ENCODE peak calls at places on chromosomes 13 and 19, in eight cellular contexts. One of them, this sample, is unnamed.

GRCh38 chr13:20997301-20998061 is 63.9 kb downstream of the LATS2 start:
- DNase-seq in A673: peak; percentile 77
- DNase-seq in fibroblast of lung: peak; percentile 99
- DNase-seq in bronchial epithelial cell: no peak
- DNase-seq in heart right ventricle: peak; percentile 36
- DNase-seq in H1: no peak
- DNase-seq in progenitor cell of endocrine pancreas: no peak
- DNase-seq in upper lobe of right lung: no peak
- DNase-seq in this sample: no peak

GRCh38 chr13:46552888-46553520 is at the start of gene LRCH1:
- DNase-seq in progenitor cell of endocrine pancreas: peak; percentile 66
- DNase-seq in upper lobe of right lung: peak; percentile 95
- DNase-seq in bronchial epithelial cell: peak; percentile 61
- DNase-seq in heart right ventricle: peak; percentile 93
- DNase-seq in A673: peak; percentile 97
- DNase-seq in H1: peak; percentile 77
- DNase-seq in fibroblast of lung: peak; percentile 93
- DNase-seq in this sample: peak; percentile 86

GRCh38 chr13:23993439-23993980 is 96.2 kb upstream of the C1QTNF9B start:
- DNase-seq in A673: no peak
- DNase-seq in fibroblast of lung: peak; percentile 75
- DNase-seq in upper lobe of right lung: no peak
- DNase-seq in bronchial epithelial cell: no peak
- DNase-seq in H1: no peak
- DNase-seq in heart right ventricle: no peak
- DNase-seq in progenitor cell of endocrine pancreas: no peak
- DNase-seq in this sample: no peak

GRCh38 chr19:41373993-41374392 is 2.3 kb upstream of the TMEM91 start:
- DNase-seq in progenitor cell of endocrine pancreas: no peak
- DNase-seq in upper lobe of right lung: peak; percentile 85
- DNase-seq in fibroblast of lung: peak; percentile 90
- DNase-seq in bronchial epithelial cell: peak; percentile 18
- DNase-seq in A673: peak; percentile 96
- DNase-seq in heart right ventricle: peak; percentile 90
- DNase-seq in H1: no peak
- DNase-seq in this sample: no peak

GRCh38 chr13:79482271-79482970 is 1.5 kb downstream of the NDFIP2 start:
- DNase-seq in progenitor cell of endocrine pancreas: no peak
- DNase-seq in heart right ventricle: no peak
- DNase-seq in bronchial epithelial cell: no peak
- DNase-seq in upper lobe of right lung: no peak
- DNase-seq in fibroblast of lung: peak; percentile 55
- DNase-seq in A673: no peak
- DNase-seq in H1: no peak
- DNase-seq in this sample: no peak

GRCh38 chr19:55688422-55689218 is 13.6 kb downstream of the EPN1 start:
- DNase-seq in progenitor cell of endocrine pancreas: no peak
- DNase-seq in fibroblast of lung: no peak
- DNase-seq in H1: no peak
- DNase-seq in heart right ventricle: no peak
- DNase-seq in A673: no peak
- DNase-seq in upper lobe of right lung: peak; percentile 63
- DNase-seq in bronchial epithelial cell: no peak
- DNase-seq in this sample: no peak

GRCh38 chr13:30346159-30346788 is 38.9 kb upstream of the KATNAL1 start:
- DNase-seq in A673: no peak
- DNase-seq in upper lobe of right lung: no peak
- DNase-seq in fibroblast of lung: no peak
- DNase-seq in bronchial epithelial cell: no peak
- DNase-seq in progenitor cell of endocrine pancreas: no peak
- DNase-seq in H1: no peak
- DNase-seq in heart right ventricle: no peak
- DNase-seq in this sample: no peak

GRCh38 chr13:51542358-51542972 is 41.8 kb upstream of the WDFY2 start:
- DNase-seq in H1: no peak
- DNase-seq in bronchial epithelial cell: no peak
- DNase-seq in A673: peak; percentile 48
- DNase-seq in upper lobe of right lung: no peak
- DNase-seq in progenitor cell of endocrine pancreas: no peak
- DNase-seq in fibroblast of lung: no peak
- DNase-seq in heart right ventricle: no peak
- DNase-seq in this sample: no peak

GRCh38 chr13:107867701-107868661 is 347.4 kb downstream of the LIG4 start:
- DNase-seq in H1: peak; percentile 81
- DNase-seq in A673: peak; percentile 75
- DNase-seq in progenitor cell of endocrine pancreas: peak; percentile 49
- DNase-seq in heart right ventricle: no peak
- DNase-seq in upper lobe of right lung: peak; percentile 74
- DNase-seq in fibroblast of lung: peak; percentile 52
- DNase-seq in bronchial epithelial cell: no peak
- DNase-seq in this sample: peak; percentile 68

GRCh38 chr13:46168818-46169217 is 13.2 kb downstream of the LCP1 start:
- DNase-seq in upper lobe of right lung: no peak
- DNase-seq in heart right ventricle: no peak
- DNase-seq in H1: no peak
- DNase-seq in bronchial epithelial cell: no peak
- DNase-seq in fibroblast of lung: no peak
- DNase-seq in progenitor cell of endocrine pancreas: no peak
- DNase-seq in A673: no peak
- DNase-seq in this sample: no peak

GRCh38 chr13:68064371-68064770 is 834.2 kb upstream of the PCDH9 start:
- DNase-seq in fibroblast of lung: peak; percentile 12
- DNase-seq in upper lobe of right lung: no peak
- DNase-seq in progenitor cell of endocrine pancreas: no peak
- DNase-seq in bronchial epithelial cell: no peak
- DNase-seq in A673: no peak
- DNase-seq in heart right ventricle: no peak
- DNase-seq in H1: no peak
- DNase-seq in this sample: no peak

GRCh38 chr19:41746593-41747227 is 8.6 kb upstream of the CEACAM6 start:
- DNase-seq in H1: peak; percentile 46
- DNase-seq in heart right ventricle: peak; percentile 7
- DNase-seq in bronchial epithelial cell: peak; percentile 57
- DNase-seq in progenitor cell of endocrine pancreas: no peak
- DNase-seq in A673: peak; percentile 94
- DNase-seq in fibroblast of lung: peak; percentile 36
- DNase-seq in upper lobe of right lung: no peak
- DNase-seq in this sample: peak; percentile 57

GRCh38 chr19:2381151-2381822 is 21.2 kb downstream of the TMPRSS9 start:
- DNase-seq in bronchial epithelial cell: no peak
- DNase-seq in fibroblast of lung: peak; percentile 84
- DNase-seq in upper lobe of right lung: no peak
- DNase-seq in progenitor cell of endocrine pancreas: no peak
- DNase-seq in A673: no peak
- DNase-seq in heart right ventricle: no peak
- DNase-seq in H1: no peak
- DNase-seq in this sample: no peak

GRCh38 chr19:7933411-7933810 is 7.5 kb upstream of the CTXN1 start:
- DNase-seq in bronchial epithelial cell: no peak
- DNase-seq in fibroblast of lung: no peak
- DNase-seq in upper lobe of right lung: no peak
- DNase-seq in progenitor cell of endocrine pancreas: no peak
- DNase-seq in A673: no peak
- DNase-seq in heart right ventricle: no peak
- DNase-seq in H1: no peak
- DNase-seq in this sample: no peak
- TF ChIP-seq CTCF in bronchial epithelial cell: peak; percentile 31
- TF ChIP-seq CTCF in fibroblast of lung: peak; percentile 8
- TF ChIP-seq CTCF in upper lobe of right lung: peak; percentile 15
- TF ChIP-seq CTCF in progenitor cell of endocrine pancreas: peak; percentile 31
- TF ChIP-seq CTCF in A673: peak; percentile 47
- TF ChIP-seq CTCF in heart right ventricle: no peak
- TF ChIP-seq CTCF in H1: peak; percentile 69
- TF ChIP-seq CTCF in this sample: peak; percentile 43

GRCh38 chr19:11489378-11489777 is 8.5 kb upstream of the ELAVL3 start:
- DNase-seq in heart right ventricle: no peak
- DNase-seq in fibroblast of lung: no peak
- DNase-seq in progenitor cell of endocrine pancreas: no peak
- DNase-seq in bronchial epithelial cell: no peak
- DNase-seq in A673: no peak
- DNase-seq in upper lobe of right lung: no peak
- DNase-seq in H1: no peak
- DNase-seq in this sample: no peak

GRCh38 chr19:11482384-11483050 is 1.7 kb upstream of the ELAVL3 start:
- DNase-seq in bronchial epithelial cell: peak; percentile 32
- DNase-seq in A673: peak; percentile 92
- DNase-seq in H1: peak; percentile 95
- DNase-seq in upper lobe of right lung: peak; percentile 91
- DNase-seq in progenitor cell of endocrine pancreas: peak; percentile 53
- DNase-seq in heart right ventricle: peak; percentile 72
- DNase-seq in fibroblast of lung: peak; percentile 55
- DNase-seq in this sample: peak; percentile 78

GRCh38 chr19:11485245-11485837 is 4.5 kb upstream of the ELAVL3 start:
- DNase-seq in heart right ventricle: no peak
- DNase-seq in progenitor cell of endocrine pancreas: no peak
- DNase-seq in H1: no peak
- DNase-seq in upper lobe of right lung: no peak
- DNase-seq in fibroblast of lung: no peak
- DNase-seq in bronchial epithelial cell: no peak
- DNase-seq in A673: no peak
- DNase-seq in this sample: no peak

GRCh38 chr19:11483176-11484111 is 2.6 kb upstream of the ELAVL3 start:
- DNase-seq in upper lobe of right lung: no peak
- DNase-seq in H1: no peak
- DNase-seq in progenitor cell of endocrine pancreas: no peak
- DNase-seq in fibroblast of lung: no peak
- DNase-seq in heart right ventricle: no peak
- DNase-seq in A673: no peak
- DNase-seq in bronchial epithelial cell: no peak
- DNase-seq in this sample: no peak

GRCh38 chr19:11486661-11487503 is 6.0 kb upstream of the ELAVL3 start:
- DNase-seq in progenitor cell of endocrine pancreas: no peak
- DNase-seq in bronchial epithelial cell: no peak
- DNase-seq in H1: no peak
- DNase-seq in fibroblast of lung: no peak
- DNase-seq in A673: no peak
- DNase-seq in heart right ventricle: no peak
- DNase-seq in upper lobe of right lung: no peak
- DNase-seq in this sample: no peak
- TF ChIP-seq CTCF in progenitor cell of endocrine pancreas: no peak
- TF ChIP-seq CTCF in bronchial epithelial cell: no peak
- TF ChIP-seq CTCF in H1: no peak
- TF ChIP-seq CTCF in fibroblast of lung: no peak
- TF ChIP-seq CTCF in A673: no peak
- TF ChIP-seq CTCF in heart right ventricle: no peak
- TF ChIP-seq CTCF in upper lobe of right lung: no peak
- TF ChIP-seq CTCF in this sample: no peak

GRCh38 chr13:28318418-28318995 is 176.4 kb downstream of the FLT1 start:
- DNase-seq in upper lobe of right lung: no peak
- DNase-seq in fibroblast of lung: no peak
- DNase-seq in progenitor cell of endocrine pancreas: no peak
- DNase-seq in bronchial epithelial cell: no peak
- DNase-seq in H1: no peak
- DNase-seq in A673: no peak
- DNase-seq in heart right ventricle: no peak
- DNase-seq in this sample: no peak

GRCh38 chr13:28314879-28315278 is 176.5 kb downstream of the PAN3 start:
- DNase-seq in fibroblast of lung: no peak
- DNase-seq in H1: no peak
- DNase-seq in upper lobe of right lung: no peak
- DNase-seq in bronchial epithelial cell: no peak
- DNase-seq in heart right ventricle: no peak
- DNase-seq in progenitor cell of endocrine pancreas: no peak
- DNase-seq in A673: no peak
- DNase-seq in this sample: no peak

GRCh38 chr13:28316129-28316528 is 177.8 kb downstream of the PAN3 start:
- DNase-seq in H1: no peak
- DNase-seq in upper lobe of right lung: no peak
- DNase-seq in heart right ventricle: no peak
- DNase-seq in progenitor cell of endocrine pancreas: no peak
- DNase-seq in A673: no peak
- DNase-seq in bronchial epithelial cell: no peak
- DNase-seq in fibroblast of lung: no peak
- DNase-seq in this sample: no peak

GRCh38 chr13:28316841-28317240 is 178.1 kb downstream of the FLT1 start:
- DNase-seq in A673: no peak
- DNase-seq in heart right ventricle: no peak
- DNase-seq in upper lobe of right lung: no peak
- DNase-seq in fibroblast of lung: no peak
- DNase-seq in bronchial epithelial cell: no peak
- DNase-seq in H1: no peak
- DNase-seq in progenitor cell of endocrine pancreas: no peak
- DNase-seq in this sample: no peak

DNA sequence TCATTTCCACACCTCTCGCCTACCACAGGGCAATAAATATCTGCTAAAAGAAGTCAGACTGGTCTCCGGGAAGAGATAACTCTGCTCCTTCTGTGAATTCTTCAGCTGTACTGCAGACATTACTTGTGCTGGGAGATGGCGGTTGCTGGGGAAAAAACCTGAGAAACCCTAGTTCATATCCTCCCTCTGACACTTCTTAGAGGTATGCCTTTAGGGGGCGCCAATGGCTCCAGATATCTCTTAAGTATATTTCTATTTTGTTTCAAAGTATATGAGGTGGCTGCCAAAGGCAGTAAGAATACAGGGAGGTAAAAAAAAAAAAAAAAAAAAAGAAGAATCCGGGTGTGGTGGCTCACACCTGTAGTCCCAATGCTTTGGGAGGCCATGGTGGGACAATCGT is 175.2 kb downstream of the PAN3 start:
- DNase-seq in progenitor cell of endocrine pancreas: no peak
- DNase-seq in fibroblast of lung: peak; percentile 13
- DNase-seq in A673: peak; percentile 70
- DNase-seq in bronchial epithelial cell: no peak
- DNase-seq in H1: no peak
- DNase-seq in heart right ventricle: no peak
- DNase-seq in upper lobe of right lung: no peak
- DNase-seq in this sample: no peak
- TF ChIP-seq CTCF in progenitor cell of endocrine pancreas: peak; percentile 25
- TF ChIP-seq CTCF in fibroblast of lung: peak; percentile 24
- TF ChIP-seq CTCF in A673: peak; percentile 62
- TF ChIP-seq CTCF in bronchial epithelial cell: no peak
- TF ChIP-seq CTCF in H1: no peak
- TF ChIP-seq CTCF in heart right ventricle: no peak
- TF ChIP-seq CTCF in upper lobe of right lung: peak; percentile 8
- TF ChIP-seq CTCF in this sample: no peak

GRCh38 chr13:31997641-31998040 is 33.9 kb upstream of the FRY start:
- DNase-seq in heart right ventricle: no peak
- DNase-seq in fibroblast of lung: no peak
- DNase-seq in bronchial epithelial cell: no peak
- DNase-seq in progenitor cell of endocrine pancreas: no peak
- DNase-seq in H1: no peak
- DNase-seq in upper lobe of right lung: no peak
- DNase-seq in A673: no peak
- DNase-seq in this sample: no peak
- TF ChIP-seq CTCF in heart right ventricle: no peak
- TF ChIP-seq CTCF in fibroblast of lung: no peak
- TF ChIP-seq CTCF in bronchial epithelial cell: no peak
- TF ChIP-seq CTCF in progenitor cell of endocrine pancreas: no peak
- TF ChIP-seq CTCF in H1: no peak
- TF ChIP-seq CTCF in upper lobe of right lung: no peak
- TF ChIP-seq CTCF in A673: no peak
- TF ChIP-seq CTCF in this sample: no peak